ENCODE peak calls at places on chromosomes 4 and X, in eight cellular contexts. T is AG08396; J is SJSA1; R is NCI-H69; A is mucosa of descending colon; G is WTC11; V is activated T-cell treated with anti-CD3 and anti-CD28 coated beads, Interleukin-2, amount 50 U/mL, for 72 hours; Q is islet precursor cell. E is an unnamed sample.

GRCh38 chr4:162056947-162057346 is 106.9 kb downstream of the FSTL5 start:
- DNase-seq in A (no peak), T (no peak), Q (peak), V (no peak), G (no peak), R (peak), J (no peak), E (no peak)

GRCh38 chrX:65451663-65452062 is 82.9 kb downstream of the LAS1L start:
- DNase-seq in T (peak), A (peak), R (peak), G (no peak), V (peak), Q (no peak), J (peak), E (no peak)

GRCh38 chr4:139977838-139978604 is 176.0 kb downstream of the MAML3 start:
- DNase-seq in A (no peak), J (no peak), R (no peak), V (no peak), T (no peak), Q (no peak), G (no peak), E (no peak)

GRCh38 chr4:117773067-117773946 is 261.0 kb upstream of the NDST3 start:
- DNase-seq in V (no peak), R (peak), T (no peak), A (peak), G (no peak), Q (no peak), J (peak), E (no peak)

GRCh38 chrX:46577116-46578005 is 3.8 kb downstream of the CHST7 start:
- DNase-seq in A (no peak), J (no peak), T (no peak), R (no peak), Q (no peak), V (no peak), G (no peak), E (no peak)

GRCh38 chrX:46710425-46710824 is 48.5 kb downstream of the SLC9A7 start:
- DNase-seq in G (no peak), T (no peak), V (no peak), A (no peak), J (no peak), R (peak), Q (peak), E (no peak)

GRCh38 chr4:56937262-56937661 is 29.6 kb downstream of the REST start:
- DNase-seq in J (peak), Q (no peak), V (no peak), T (peak), A (no peak), G (no peak), R (no peak), E (no peak)

GRCh38 chrX:8034058-8034457 is 106.8 kb upstream of the PNPLA4 start:
- DNase-seq in R (peak), T (no peak), J (no peak), Q (no peak), G (no peak), V (no peak), A (no peak), E (no peak)

GRCh38 chr4:87679449-87680169 is 29.5 kb downstream of the DMP1 start:
- DNase-seq in J (peak), R (peak), T (peak), V (peak), A (peak), G (peak), Q (peak), E (no peak)